ENCODE peak calls at places on chromosomes 2 and 18, in four cellular contexts. One of them, this sample, is unnamed. For H3K9me3, the result is how much of the 10 kb centered on the place peaks cover.

GRCh38 chr18:47745227-47745626 is 185.2 kb downstream of the SMAD2 start:
- DNase-seq in fibroblast of lung: no peak
- DNase-seq in GM23248: no peak
- DNase-seq in upper lobe of right lung: no peak
- DNase-seq in this sample: no peak

GRCh38 chr2:211089127-211089526 is 532.7 kb downstream of the CPS1 start:
- DNase-seq in fibroblast of lung: no peak
- DNase-seq in GM23248: no peak
- DNase-seq in upper lobe of right lung: no peak
- DNase-seq in this sample: no peak

GRCh38 chr2:151560289-151560688 is 150.6 kb downstream of the RIF1 start:
- DNase-seq in fibroblast of lung: peak
- DNase-seq in GM23248: peak
- DNase-seq in upper lobe of right lung: no peak
- DNase-seq in this sample: no peak

GRCh38 chr2:97868986-97869721 is 126.6 kb downstream of the TMEM131 start:
- DNase-seq in fibroblast of lung: peak
- DNase-seq in GM23248: peak
- DNase-seq in upper lobe of right lung: no peak
- DNase-seq in this sample: peak

GRCh38 chr2:239433777-239434396 is 33.1 kb upstream of the HDAC4 start:
- DNase-seq in fibroblast of lung: peak
- DNase-seq in GM23248: peak
- DNase-seq in upper lobe of right lung: no peak
- DNase-seq in this sample: no peak

GRCh38 chr18:39271654-39272053 is 1706.1 kb upstream of the CELF4 start:
- DNase-seq in fibroblast of lung: no peak
- DNase-seq in GM23248: no peak
- DNase-seq in upper lobe of right lung: no peak
- DNase-seq in this sample: no peak

GRCh38 chr18:52343731-52344340 is 3.8 kb downstream of the DCC start:
- DNase-seq in fibroblast of lung: no peak
- DNase-seq in GM23248: no peak
- DNase-seq in upper lobe of right lung: no peak
- DNase-seq in this sample: no peak

GRCh38 chr2:151824886-151825285 is 3.3 kb downstream of the ARL5A start:
- DNase-seq in fibroblast of lung: no peak
- DNase-seq in GM23248: no peak
- DNase-seq in upper lobe of right lung: no peak
- DNase-seq in this sample: no peak

GRCh38 chr2:23489471-23490400 is 104.8 kb downstream of the KLHL29 start:
- DNase-seq in fibroblast of lung: peak
- DNase-seq in GM23248: no peak
- DNase-seq in upper lobe of right lung: peak
- DNase-seq in this sample: peak

GRCh38 chr2:120720176-120720575 is 15.5 kb upstream of the GLI2 start:
- DNase-seq in fibroblast of lung: no peak
- DNase-seq in GM23248: no peak
- DNase-seq in upper lobe of right lung: peak
- DNase-seq in this sample: no peak

GRCh38 chr18:1522249-1522615 is 617.6 kb downstream of the ADCYAP1 start:
- DNase-seq in fibroblast of lung: no peak
- DNase-seq in GM23248: no peak
- DNase-seq in upper lobe of right lung: no peak
- DNase-seq in this sample: no peak

GRCh38 chr2:116833052-116833451 is 981.4 kb upstream of the DDX18 start:
- DNase-seq in fibroblast of lung: no peak
- DNase-seq in GM23248: no peak
- DNase-seq in upper lobe of right lung: no peak
- DNase-seq in this sample: no peak

GRCh38 chr2:24276349-24276899 is 83.9 kb downstream of the ITSN2 start:
- DNase-seq in fibroblast of lung: no peak
- DNase-seq in GM23248: no peak
- DNase-seq in upper lobe of right lung: no peak
- DNase-seq in this sample: no peak

GRCh38 chr2:202377308-202377736 is 1.2 kb downstream of the BMPR2 start:
- DNase-seq in fibroblast of lung: no peak
- DNase-seq in GM23248: peak
- DNase-seq in upper lobe of right lung: peak
- DNase-seq in this sample: no peak

GRCh38 chr2:62458206-62459035 is 47.6 kb downstream of the TMEM17 start:
- DNase-seq in fibroblast of lung: no peak
- DNase-seq in GM23248: no peak
- DNase-seq in upper lobe of right lung: no peak
- DNase-seq in this sample: no peak

GRCh38 chr2:10444463-10444862 is 3.7 kb downstream of the ODC1 start:
- DNase-seq in fibroblast of lung: no peak
- DNase-seq in GM23248: peak
- DNase-seq in upper lobe of right lung: no peak
- DNase-seq in this sample: no peak

GRCh38 chr18:7382631-7383335 is 151.9 kb downstream of the LRRC30 start:
- DNase-seq in fibroblast of lung: no peak
- DNase-seq in GM23248: no peak
- DNase-seq in upper lobe of right lung: no peak
- DNase-seq in this sample: no peak

GRCh38 chr2:65130440-65131175 is 702 bp upstream of the RAB1A start:
- DNase-seq in fibroblast of lung: no peak
- DNase-seq in GM23248: no peak
- DNase-seq in upper lobe of right lung: no peak
- DNase-seq in this sample: no peak

GRCh38 chr2:181778621-181779195 is 98.4 kb upstream of the NEUROD1 start:
- DNase-seq in fibroblast of lung: no peak
- DNase-seq in GM23248: peak
- DNase-seq in upper lobe of right lung: no peak
- DNase-seq in this sample: no peak

GRCh38 chr2:33616873-33617272 is 17.8 kb upstream of the FAM98A start:
- DNase-seq in fibroblast of lung: peak
- DNase-seq in GM23248: no peak
- DNase-seq in upper lobe of right lung: no peak
- DNase-seq in this sample: no peak

GRCh38 chr18:11146238-11146946 is 3.0 kb downstream of the PIEZO2 start:
- DNase-seq in fibroblast of lung: no peak
- DNase-seq in GM23248: no peak
- DNase-seq in upper lobe of right lung: no peak
- DNase-seq in this sample: no peak

GRCh38 chr18:12879840-12880531 is 4.1 kb downstream of the PTPN2 start:
- DNase-seq in fibroblast of lung: no peak
- DNase-seq in GM23248: no peak
- DNase-seq in upper lobe of right lung: no peak
- DNase-seq in this sample: no peak

GRCh38 chr2:168796090-168796577 is 6.3 kb upstream of the NOSTRIN start:
- DNase-seq in fibroblast of lung: no peak
- DNase-seq in GM23248: no peak
- DNase-seq in upper lobe of right lung: no peak
- DNase-seq in this sample: no peak

GRCh38 chr2:168798888-168799410 is 3.5 kb upstream of the NOSTRIN start:
- DNase-seq in fibroblast of lung: no peak
- DNase-seq in GM23248: no peak
- DNase-seq in upper lobe of right lung: no peak
- DNase-seq in this sample: no peak

GRCh38 chr2:168798076-168798887 is 4.2 kb upstream of the NOSTRIN start:
- DNase-seq in fibroblast of lung: no peak
- DNase-seq in GM23248: no peak
- DNase-seq in upper lobe of right lung: no peak
- DNase-seq in this sample: no peak

GRCh38 chr2:168797286-168797655 is 5.2 kb upstream of the NOSTRIN start:
- DNase-seq in fibroblast of lung: no peak
- DNase-seq in GM23248: no peak
- DNase-seq in upper lobe of right lung: no peak
- DNase-seq in this sample: no peak

GRCh38 chr2:168796583-168797285 is 5.7 kb upstream of the NOSTRIN start:
- DNase-seq in fibroblast of lung: peak
- DNase-seq in GM23248: no peak
- DNase-seq in upper lobe of right lung: no peak
- DNase-seq in this sample: no peak
- H3K27ac ChIP-seq in fibroblast of lung: no peak
- H3K27ac ChIP-seq in GM23248: no peak
- H3K27ac ChIP-seq in upper lobe of right lung: peak
- H3K27ac ChIP-seq in this sample: no peak

GRCh38 chr2:238128061-238129040 is 10.1 kb upstream of the KLHL30 start:
- DNase-seq in fibroblast of lung: no peak
- DNase-seq in GM23248: no peak
- DNase-seq in upper lobe of right lung: no peak
- DNase-seq in this sample: no peak
- H3K4me3 ChIP-seq in fibroblast of lung: no peak
- H3K4me3 ChIP-seq in GM23248: no peak
- H3K4me3 ChIP-seq in upper lobe of right lung: no peak
- H3K4me3 ChIP-seq in this sample: no peak

GRCh38 chr2:58826795-58827194 is 585.7 kb upstream of the FANCL start:
- DNase-seq in fibroblast of lung: no peak
- DNase-seq in GM23248: peak
- DNase-seq in upper lobe of right lung: no peak
- DNase-seq in this sample: no peak
- H3K9me3 ChIP-seq in fibroblast of lung: under half
- H3K9me3 ChIP-seq in GM23248: under half
- H3K9me3 ChIP-seq in upper lobe of right lung: under half
- H3K9me3 ChIP-seq in this sample: under half

DNA sequence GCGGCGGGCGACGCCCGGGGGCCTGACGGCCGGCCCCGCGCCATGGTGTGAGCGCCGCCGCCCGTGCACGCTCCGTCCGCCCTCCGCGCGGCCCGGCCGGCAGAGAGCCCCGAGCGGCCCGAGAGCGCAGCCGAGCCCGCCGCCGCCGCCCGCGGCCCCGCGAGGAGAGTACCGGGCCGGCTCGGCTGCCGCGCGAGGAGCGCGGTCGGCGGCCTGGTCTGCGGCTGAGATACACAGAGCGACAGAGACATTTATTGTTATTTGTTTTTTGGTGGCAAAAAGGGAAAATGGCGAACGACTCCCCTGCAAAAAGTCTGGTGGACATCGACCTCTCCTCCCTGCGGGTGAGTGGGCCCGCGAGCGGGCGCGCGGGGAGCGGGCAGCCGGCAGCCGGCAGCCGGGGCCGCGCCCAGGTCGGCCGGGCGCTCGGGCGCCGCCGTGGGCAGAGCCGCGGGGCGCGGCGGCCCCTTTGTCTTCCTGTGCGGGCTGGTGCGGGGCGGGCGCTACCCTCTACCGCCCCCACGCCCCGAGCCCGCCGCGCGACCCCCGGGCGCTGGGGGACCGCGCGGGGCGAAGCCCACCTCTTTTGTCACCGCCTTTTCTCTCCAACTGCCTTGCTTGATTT is 399 bp downstream of the MAP4K4 start:
- DNase-seq in fibroblast of lung: no peak
- DNase-seq in GM23248: peak
- DNase-seq in upper lobe of right lung: no peak
- DNase-seq in this sample: no peak
- H3K27ac ChIP-seq in fibroblast of lung: peak
- H3K27ac ChIP-seq in GM23248: peak
- H3K27ac ChIP-seq in upper lobe of right lung: peak
- H3K27ac ChIP-seq in this sample: peak

GRCh38 chr2:43612944-43613343 is 17.1 kb upstream of the THADA start:
- DNase-seq in fibroblast of lung: peak
- DNase-seq in GM23248: no peak
- DNase-seq in upper lobe of right lung: no peak
- DNase-seq in this sample: no peak
- H3K4me3 ChIP-seq in fibroblast of lung: no peak
- H3K4me3 ChIP-seq in GM23248: no peak
- H3K4me3 ChIP-seq in upper lobe of right lung: no peak
- H3K4me3 ChIP-seq in this sample: no peak

GRCh38 chr2:95323347-95324155 is 26.4 kb downstream of the KCNIP3 start:
- DNase-seq in fibroblast of lung: peak
- DNase-seq in GM23248: peak
- DNase-seq in upper lobe of right lung: no peak
- DNase-seq in this sample: no peak

GRCh38 chr2:95325590-95326432 is 28.7 kb downstream of the KCNIP3 start:
- DNase-seq in fibroblast of lung: no peak
- DNase-seq in GM23248: no peak
- DNase-seq in upper lobe of right lung: no peak
- DNase-seq in this sample: no peak

GRCh38 chr2:95327861-95328260 is 30.7 kb downstream of the KCNIP3 start:
- DNase-seq in fibroblast of lung: no peak
- DNase-seq in GM23248: no peak
- DNase-seq in upper lobe of right lung: no peak
- DNase-seq in this sample: no peak

GRCh38 chr2:95326433-95327140 is 29.4 kb downstream of the KCNIP3 start:
- DNase-seq in fibroblast of lung: no peak
- DNase-seq in GM23248: no peak
- DNase-seq in upper lobe of right lung: no peak
- DNase-seq in this sample: no peak

DNA sequence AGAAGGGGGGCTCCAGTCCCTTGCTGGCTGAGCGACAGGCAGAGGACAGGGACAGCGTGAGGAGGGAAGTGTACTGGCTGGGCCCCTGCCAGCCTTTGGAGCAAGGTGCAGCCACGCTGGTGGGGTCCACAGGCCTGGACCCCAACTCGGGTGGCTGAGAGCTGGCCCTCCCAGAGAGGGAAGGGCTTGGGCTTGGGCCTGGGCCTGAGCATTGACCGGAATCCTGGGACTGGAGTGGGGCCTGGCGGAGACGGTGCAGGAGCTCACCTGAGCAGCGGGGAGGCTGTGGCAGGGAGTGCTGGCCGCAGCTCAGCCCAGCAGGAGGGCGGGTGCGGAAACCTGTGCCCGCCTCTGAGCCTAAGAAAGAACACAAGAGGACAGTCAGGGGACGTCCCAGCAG is 27.9 kb downstream of the KCNIP3 start:
- DNase-seq in fibroblast of lung: no peak
- DNase-seq in GM23248: no peak
- DNase-seq in upper lobe of right lung: no peak
- DNase-seq in this sample: no peak
- H3K9me3 ChIP-seq in fibroblast of lung: under half
- H3K9me3 ChIP-seq in GM23248: under half
- H3K9me3 ChIP-seq in upper lobe of right lung: under half
- H3K9me3 ChIP-seq in this sample: under half

GRCh38 chr2:26484579-26484978 is 6.7 kb upstream of the OTOF start:
- DNase-seq in fibroblast of lung: no peak
- DNase-seq in GM23248: no peak
- DNase-seq in upper lobe of right lung: no peak
- DNase-seq in this sample: no peak
- H3K27ac ChIP-seq in fibroblast of lung: no peak
- H3K27ac ChIP-seq in GM23248: no peak
- H3K27ac ChIP-seq in upper lobe of right lung: no peak
- H3K27ac ChIP-seq in this sample: no peak

This sample was measured in RWPE2.